ENCODE peak calls at places on chromosomes 5 and 9, in six cellular contexts. One of them, this sample, is unnamed.
A peak's percentile ranks its signal among the peaks of the same experiment; 100 is the strongest.

GRCh38 chr9:91040371-91041215 is 239.0 kb downstream of the SYK start:
- DNase-seq in tibial artery: no peak
- DNase-seq in colonic mucosa: no peak
- DNase-seq in PC-9: no peak
- DNase-seq in psoas muscle: no peak
- DNase-seq in CD8-positive, alpha-beta T cell: no peak
- DNase-seq in this sample: no peak

GRCh38 chr5:84805473-84805872 is 420.8 kb upstream of the EDIL3 start:
- DNase-seq in colonic mucosa: no peak
- DNase-seq in PC-9: no peak
- DNase-seq in psoas muscle: no peak
- DNase-seq in CD8-positive, alpha-beta T cell: no peak
- DNase-seq in tibial artery: no peak
- DNase-seq in this sample: no peak

GRCh38 chr9:90942555-90942954 is 140.9 kb downstream of the SYK start:
- DNase-seq in psoas muscle: no peak
- DNase-seq in tibial artery: no peak
- DNase-seq in colonic mucosa: no peak
- DNase-seq in CD8-positive, alpha-beta T cell: no peak
- DNase-seq in PC-9: peak; percentile 73
- DNase-seq in this sample: no peak

GRCh38 chr5:95113489-95113888 is 171.4 kb downstream of the MCTP1 start:
- DNase-seq in psoas muscle: no peak
- DNase-seq in tibial artery: no peak
- DNase-seq in colonic mucosa: no peak
- DNase-seq in CD8-positive, alpha-beta T cell: no peak
- DNase-seq in PC-9: no peak
- DNase-seq in this sample: no peak

GRCh38 chr5:135645336-135645735 is 66.5 kb upstream of the CXCL14 start:
- DNase-seq in PC-9: no peak
- DNase-seq in colonic mucosa: no peak
- DNase-seq in CD8-positive, alpha-beta T cell: no peak
- DNase-seq in tibial artery: no peak
- DNase-seq in psoas muscle: peak; percentile 81
- DNase-seq in this sample: no peak

GRCh38 chr5:158899201-158899600 is 200.5 kb downstream of the EBF1 start:
- DNase-seq in CD8-positive, alpha-beta T cell: no peak
- DNase-seq in PC-9: no peak
- DNase-seq in tibial artery: no peak
- DNase-seq in psoas muscle: no peak
- DNase-seq in colonic mucosa: no peak
- DNase-seq in this sample: no peak

GRCh38 chr5:78908173-78908901 is 76.8 kb downstream of the ARSB start:
- DNase-seq in psoas muscle: peak; percentile 57
- DNase-seq in CD8-positive, alpha-beta T cell: no peak
- DNase-seq in colonic mucosa: peak; percentile 64
- DNase-seq in PC-9: no peak
- DNase-seq in tibial artery: peak; percentile 86
- DNase-seq in this sample: no peak

GRCh38 chr5:154287136-154287535 is 96.6 kb downstream of the GALNT10 start:
- DNase-seq in CD8-positive, alpha-beta T cell: no peak
- DNase-seq in tibial artery: no peak
- DNase-seq in psoas muscle: no peak
- DNase-seq in colonic mucosa: peak; percentile 78
- DNase-seq in PC-9: peak; percentile 65
- DNase-seq in this sample: no peak

GRCh38 chr9:136644593-136645342 is 17.9 kb upstream of the EGFL7 start:
- DNase-seq in CD8-positive, alpha-beta T cell: peak; percentile 72
- DNase-seq in psoas muscle: peak; percentile 92
- DNase-seq in PC-9: peak; percentile 86
- DNase-seq in colonic mucosa: peak; percentile 50
- DNase-seq in tibial artery: peak; percentile 88
- DNase-seq in this sample: no peak

GRCh38 chr5:159101689-159102088 is 2.0 kb upstream of the EBF1 start:
- DNase-seq in tibial artery: no peak
- DNase-seq in PC-9: no peak
- DNase-seq in psoas muscle: no peak
- DNase-seq in colonic mucosa: no peak
- DNase-seq in CD8-positive, alpha-beta T cell: no peak
- DNase-seq in this sample: no peak

GRCh38 chr9:99052849-99053715 is 51.8 kb upstream of the TGFBR1 start:
- DNase-seq in psoas muscle: no peak
- DNase-seq in PC-9: no peak
- DNase-seq in colonic mucosa: no peak
- DNase-seq in tibial artery: no peak
- DNase-seq in CD8-positive, alpha-beta T cell: no peak
- DNase-seq in this sample: no peak

GRCh38 chr5:10550222-10550995 is 13.5 kb upstream of the ANKRD33B start:
- DNase-seq in colonic mucosa: no peak
- DNase-seq in psoas muscle: no peak
- DNase-seq in tibial artery: no peak
- DNase-seq in CD8-positive, alpha-beta T cell: no peak
- DNase-seq in PC-9: no peak
- DNase-seq in this sample: no peak

GRCh38 chr9:92342825-92343488 is 17.2 kb downstream of the CENPP start:
- DNase-seq in psoas muscle: no peak
- DNase-seq in colonic mucosa: no peak
- DNase-seq in CD8-positive, alpha-beta T cell: no peak
- DNase-seq in tibial artery: no peak
- DNase-seq in PC-9: no peak
- DNase-seq in this sample: no peak

GRCh38 chr5:143355710-143356109 is 47.8 kb downstream of the NR3C1 start:
- DNase-seq in PC-9: peak; percentile 72
- DNase-seq in tibial artery: no peak
- DNase-seq in colonic mucosa: peak; percentile 50
- DNase-seq in psoas muscle: peak; percentile 75
- DNase-seq in CD8-positive, alpha-beta T cell: peak; percentile 70
- DNase-seq in this sample: peak; percentile 79

GRCh38 chr9:115229496-115229895 is 111.5 kb upstream of the TNC start:
- DNase-seq in psoas muscle: no peak
- DNase-seq in tibial artery: no peak
- DNase-seq in PC-9: no peak
- DNase-seq in colonic mucosa: no peak
- DNase-seq in CD8-positive, alpha-beta T cell: no peak
- DNase-seq in this sample: peak; percentile 6

GRCh38 chr9:92564479-92564878 is 28.7 kb upstream of the ECM2 start:
- DNase-seq in PC-9: no peak
- DNase-seq in colonic mucosa: no peak
- DNase-seq in CD8-positive, alpha-beta T cell: no peak
- DNase-seq in psoas muscle: no peak
- DNase-seq in tibial artery: no peak
- DNase-seq in this sample: no peak

GRCh38 chr9:7910426-7911015 is 110.9 kb upstream of the DMAC1 start:
- DNase-seq in tibial artery: no peak
- DNase-seq in psoas muscle: no peak
- DNase-seq in CD8-positive, alpha-beta T cell: no peak
- DNase-seq in colonic mucosa: peak; percentile 48
- DNase-seq in PC-9: no peak
- DNase-seq in this sample: no peak

GRCh38 chr5:73451218-73452130 is 2.9 kb upstream of the FOXD1 start:
- DNase-seq in tibial artery: peak; percentile 73
- DNase-seq in CD8-positive, alpha-beta T cell: peak; percentile 77
- DNase-seq in psoas muscle: peak; percentile 82
- DNase-seq in colonic mucosa: peak; percentile 71
- DNase-seq in PC-9: peak; percentile 73
- DNase-seq in this sample: no peak

GRCh38 chr5:174381241-174381640 is 335.7 kb downstream of the NSG2 start:
- DNase-seq in psoas muscle: no peak
- DNase-seq in CD8-positive, alpha-beta T cell: no peak
- DNase-seq in PC-9: no peak
- DNase-seq in colonic mucosa: no peak
- DNase-seq in tibial artery: no peak
- DNase-seq in this sample: no peak

GRCh38 chr9:19232830-19233194 is 2.3 kb downstream of the DENND4C start:
- DNase-seq in PC-9: no peak
- DNase-seq in psoas muscle: no peak
- DNase-seq in tibial artery: no peak
- DNase-seq in CD8-positive, alpha-beta T cell: no peak
- DNase-seq in colonic mucosa: no peak
- DNase-seq in this sample: peak; percentile 67

GRCh38 chr9:19230356-19231125 is at the start of gene DENND4C:
- DNase-seq in psoas muscle: peak; percentile 92
- DNase-seq in tibial artery: peak; percentile 91
- DNase-seq in CD8-positive, alpha-beta T cell: peak; percentile 79
- DNase-seq in colonic mucosa: peak; percentile 91
- DNase-seq in PC-9: peak; percentile 86
- DNase-seq in this sample: peak; percentile 67

GRCh38 chr9:19231126-19232035 is 888 bp downstream of the DENND4C start:
- DNase-seq in psoas muscle: peak; percentile 65
- DNase-seq in CD8-positive, alpha-beta T cell: peak; percentile 22
- DNase-seq in tibial artery: no peak
- DNase-seq in PC-9: no peak
- DNase-seq in colonic mucosa: peak; percentile 50
- DNase-seq in this sample: no peak

GRCh38 chr9:19232117-19232829 is 1.8 kb downstream of the DENND4C start:
- DNase-seq in psoas muscle: no peak
- DNase-seq in tibial artery: no peak
- DNase-seq in PC-9: no peak
- DNase-seq in CD8-positive, alpha-beta T cell: no peak
- DNase-seq in colonic mucosa: no peak
- DNase-seq in this sample: no peak

GRCh38 chr9:19229725-19230355 is 653 bp upstream of the DENND4C start:
- DNase-seq in CD8-positive, alpha-beta T cell: no peak
- DNase-seq in PC-9: peak; percentile 62
- DNase-seq in psoas muscle: no peak
- DNase-seq in colonic mucosa: peak; percentile 78
- DNase-seq in tibial artery: no peak
- DNase-seq in this sample: no peak
- TF ChIP-seq CTCF in CD8-positive, alpha-beta T cell: no peak
- TF ChIP-seq CTCF in PC-9: no peak
- TF ChIP-seq CTCF in psoas muscle: no peak
- TF ChIP-seq CTCF in colonic mucosa: no peak
- TF ChIP-seq CTCF in tibial artery: no peak
- TF ChIP-seq CTCF in this sample: no peak

GRCh38 chr9:79256691-79257213 is 315.0 kb upstream of the TLE4 start:
- DNase-seq in psoas muscle: no peak
- DNase-seq in colonic mucosa: no peak
- DNase-seq in CD8-positive, alpha-beta T cell: no peak
- DNase-seq in PC-9: no peak
- DNase-seq in tibial artery: no peak
- DNase-seq in this sample: no peak

GRCh38 chr9:79255681-79256080 is 316.1 kb upstream of the TLE4 start:
- DNase-seq in psoas muscle: no peak
- DNase-seq in CD8-positive, alpha-beta T cell: no peak
- DNase-seq in colonic mucosa: no peak
- DNase-seq in tibial artery: no peak
- DNase-seq in PC-9: no peak
- DNase-seq in this sample: no peak

GRCh38 chr9:79257215-79257614 is 314.6 kb upstream of the TLE4 start:
- DNase-seq in psoas muscle: no peak
- DNase-seq in colonic mucosa: no peak
- DNase-seq in PC-9: no peak
- DNase-seq in tibial artery: no peak
- DNase-seq in CD8-positive, alpha-beta T cell: no peak
- DNase-seq in this sample: no peak

GRCh38 chr9:79257671-79258410 is 313.9 kb upstream of the TLE4 start:
- DNase-seq in PC-9: no peak
- DNase-seq in colonic mucosa: no peak
- DNase-seq in psoas muscle: no peak
- DNase-seq in CD8-positive, alpha-beta T cell: no peak
- DNase-seq in tibial artery: no peak
- DNase-seq in this sample: no peak

DNA sequence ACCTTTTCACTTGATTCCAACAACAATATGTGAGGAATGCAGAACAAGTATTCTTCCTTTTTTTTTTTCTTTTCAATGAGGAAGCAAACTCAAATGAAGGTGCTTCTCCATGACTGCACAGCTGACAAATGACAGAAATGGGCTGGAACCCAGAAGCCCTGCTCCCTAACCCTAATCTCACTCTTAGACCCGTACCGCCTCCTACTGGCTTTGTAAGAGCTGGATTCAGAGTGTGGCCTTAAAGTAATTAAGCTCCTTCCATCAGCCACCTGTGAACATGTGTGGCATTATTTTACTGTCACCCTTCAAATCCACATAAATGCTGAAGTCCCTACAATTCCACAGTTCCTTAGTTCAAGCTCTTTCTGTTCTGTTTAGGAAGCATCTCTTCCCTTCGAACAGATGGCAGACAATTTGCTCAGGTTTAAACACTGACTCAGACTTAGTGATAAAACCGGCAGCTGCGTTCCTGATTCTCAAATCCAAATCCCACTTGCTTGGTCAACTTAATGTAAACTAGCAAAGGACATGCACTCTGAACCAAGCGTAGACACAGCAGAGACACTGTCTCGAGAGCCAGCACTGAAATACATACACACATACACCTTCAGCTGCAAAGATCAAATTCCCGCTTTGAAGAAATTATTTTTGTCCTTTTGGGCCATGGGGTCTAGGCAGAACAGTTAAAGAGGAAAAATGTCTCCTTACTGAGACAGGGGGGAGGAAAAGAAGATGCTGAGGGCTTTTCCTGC is 316.7 kb upstream of the TLE4 start:
- DNase-seq in PC-9: no peak
- DNase-seq in colonic mucosa: no peak
- DNase-seq in CD8-positive, alpha-beta T cell: no peak
- DNase-seq in psoas muscle: no peak
- DNase-seq in tibial artery: no peak
- DNase-seq in this sample: no peak
- TF ChIP-seq CTCF in PC-9: no peak
- TF ChIP-seq CTCF in colonic mucosa: no peak
- TF ChIP-seq CTCF in CD8-positive, alpha-beta T cell: no peak
- TF ChIP-seq CTCF in psoas muscle: no peak
- TF ChIP-seq CTCF in tibial artery: no peak
- TF ChIP-seq CTCF in this sample: peak; percentile 46

GRCh38 chr5:61623401-61624069 is 291.5 kb downstream of the ZSWIM6 start:
- DNase-seq in PC-9: no peak
- DNase-seq in tibial artery: no peak
- DNase-seq in CD8-positive, alpha-beta T cell: no peak
- DNase-seq in psoas muscle: no peak
- DNase-seq in colonic mucosa: no peak
- DNase-seq in this sample: no peak
- TF ChIP-seq CTCF in PC-9: peak; percentile 27
- TF ChIP-seq CTCF in tibial artery: no peak
- TF ChIP-seq CTCF in CD8-positive, alpha-beta T cell: no peak
- TF ChIP-seq CTCF in psoas muscle: no peak
- TF ChIP-seq CTCF in colonic mucosa: no peak
- TF ChIP-seq CTCF in this sample: no peak

DNA sequence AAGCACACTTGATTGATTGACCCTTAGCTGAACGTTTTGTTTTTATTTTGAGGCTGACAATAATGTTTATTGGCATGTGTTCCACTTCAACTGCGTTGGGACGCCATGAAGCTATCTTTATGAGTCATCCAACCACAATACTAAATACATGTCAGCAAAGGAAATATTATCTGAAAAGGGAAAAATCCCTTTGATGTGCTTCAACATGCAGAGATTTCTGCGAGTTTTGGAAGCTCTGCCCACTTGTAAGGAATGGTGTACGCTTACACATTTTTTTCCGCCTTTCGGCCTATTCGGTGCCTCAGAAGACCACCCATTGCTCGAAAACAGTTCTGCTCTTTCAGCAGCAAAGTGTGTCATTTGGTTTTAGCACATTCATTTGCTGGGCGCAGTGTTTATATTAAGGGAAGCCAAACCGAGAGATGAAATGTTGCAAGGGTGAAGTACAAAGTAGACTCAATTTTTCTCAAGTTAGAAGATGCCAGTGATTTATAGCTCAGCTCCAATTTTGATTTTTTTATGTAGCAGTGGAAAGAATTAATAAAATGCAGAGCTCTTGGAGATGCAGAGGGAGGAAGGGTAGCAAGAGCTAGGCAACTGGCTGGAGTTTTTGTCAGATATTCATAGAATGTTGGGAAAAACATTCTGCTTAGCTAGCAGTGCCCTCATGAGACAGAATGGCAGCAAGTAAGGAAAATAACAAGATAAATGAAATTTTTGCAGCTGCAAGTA is 68.9 kb downstream of the PRDM6 start:
- DNase-seq in CD8-positive, alpha-beta T cell: no peak
- DNase-seq in psoas muscle: no peak
- DNase-seq in tibial artery: no peak
- DNase-seq in colonic mucosa: no peak
- DNase-seq in PC-9: no peak
- DNase-seq in this sample: no peak
- TF ChIP-seq CTCF in CD8-positive, alpha-beta T cell: no peak
- TF ChIP-seq CTCF in psoas muscle: no peak
- TF ChIP-seq CTCF in tibial artery: no peak
- TF ChIP-seq CTCF in colonic mucosa: no peak
- TF ChIP-seq CTCF in PC-9: peak; percentile 21
- TF ChIP-seq CTCF in this sample: peak; percentile 23

This sample was measured in LNCaP clone FGC.